ENCODE peak calls at places on chromosomes 2 and 18, in six cellular contexts. Q is iPS-NIHi11; A is EL; D is naive thymus-derived CD8-positive, alpha-beta T cell; V is dorsolateral prefrontal cortex; O is cardiac fibroblast. P is an unnamed sample.

GRCh38 chr18:37582306-37582705 is 16.7 kb upstream of the CELF4 start:
- DNase-seq in Q (no peak), A (no peak), D (no peak), V (no peak), O (no peak), P (no peak)

GRCh38 chr18:36350839-36351474 is 53.4 kb downstream of the FHOD3 start:
- DNase-seq in Q (peak), A (no peak), D (no peak), V (no peak), O (no peak), P (no peak)

GRCh38 chr2:232486558-232487384 is 863 bp downstream of the ECEL1 start:
- DNase-seq in Q (no peak), A (no peak), D (no peak), V (peak), O (no peak), P (no peak)

GRCh38 chr2:233449921-233450853 is 95.9 kb downstream of the DGKD start:
- DNase-seq in Q (no peak), A (no peak), D (no peak), V (no peak), O (no peak), P (no peak)

GRCh38 chr2:112812318-112813042 is 24.1 kb downstream of the IL1B start:
- DNase-seq in Q (no peak), A (peak), D (no peak), V (no peak), O (peak), P (no peak)

GRCh38 chr2:42446503-42447271 is 47.1 kb downstream of the KCNG3 start:
- DNase-seq in Q (no peak), A (no peak), D (no peak), V (no peak), O (no peak), P (no peak)

GRCh38 chr18:55375930-55376329 is 212.1 kb downstream of the TCF4 start:
- DNase-seq in Q (no peak), A (no peak), D (no peak), V (no peak), O (no peak), P (no peak)

GRCh38 chr2:57726294-57726693 is 320.3 kb upstream of the VRK2 start:
- DNase-seq in Q (no peak), A (no peak), D (no peak), V (no peak), O (no peak), P (no peak)

GRCh38 chr2:29260151-29260772 is 145.0 kb downstream of the CLIP4 start:
- DNase-seq in Q (no peak), A (peak), D (no peak), V (no peak), O (peak), P (no peak)

GRCh38 chr2:182522930-182523541 is 96.2 kb upstream of the PDE1A start:
- DNase-seq in Q (no peak), A (no peak), D (no peak), V (no peak), O (peak), P (no peak)

GRCh38 chr2:180033993-180034894 is 27.1 kb upstream of the CWC22 start:
- DNase-seq in Q (peak), A (peak), D (no peak), V (no peak), O (peak), P (no peak)

GRCh38 chr2:189411860-189412259 is 29.4 kb upstream of the WDR75 start:
- DNase-seq in Q (no peak), A (peak), D (no peak), V (no peak), O (peak), P (no peak)

GRCh38 chr2:85541753-85542457 is 2.9 kb downstream of the MAT2A start:
- DNase-seq in Q (no peak), A (no peak), D (no peak), V (no peak), O (peak), P (no peak)

GRCh38 chr18:26901020-26901419 is 35.5 kb upstream of the AQP4 start:
- DNase-seq in Q (no peak), A (no peak), D (no peak), V (no peak), O (no peak), P (no peak)

GRCh38 chr2:84878459-84878858 is 2.4 kb downstream of the TRABD2A start:
- DNase-seq in Q (no peak), A (no peak), D (no peak), V (no peak), O (no peak), P (no peak)

GRCh38 chr2:181790716-181791649 is 100.5 kb upstream of the ITPRID2 start:
- DNase-seq in Q (no peak), A (peak), D (no peak), V (no peak), O (peak), P (no peak)

GRCh38 chr18:32383040-32383819 is 87.5 kb downstream of the GAREM1 start:
- DNase-seq in Q (no peak), A (peak), D (no peak), V (no peak), O (peak), P (no peak)

GRCh38 chr2:129906139-129906860 is 73.2 kb upstream of the RAB6C start:
- DNase-seq in Q (no peak), A (no peak), D (no peak), V (no peak), O (no peak), P (no peak)

GRCh38 chr2:47299555-47299954 is 103.4 kb upstream of the MSH2 start:
- DNase-seq in Q (no peak), A (peak), D (no peak), V (no peak), O (peak), P (no peak)

GRCh38 chr18:48408111-48408726 is 964 bp downstream of the ZBTB7C start:
- DNase-seq in Q (no peak), A (no peak), D (no peak), V (no peak), O (no peak), P (no peak)

GRCh38 chr2:60998628-60999545 is 18.6 kb upstream of the PEX13 start:
- DNase-seq in Q (peak), A (peak), D (no peak), V (no peak), O (peak), P (peak)

GRCh38 chr2:203437516-203437915 is 97.6 kb downstream of the RAPH1 start:
- DNase-seq in Q (no peak), A (no peak), D (no peak), V (no peak), O (no peak), P (no peak)

GRCh38 chr2:133721155-133721554 is 152.9 kb upstream of the NCKAP5 start:
- DNase-seq in Q (no peak), A (no peak), D (no peak), V (no peak), O (no peak), P (no peak)

GRCh38 chr2:67485431-67485830 is 88.3 kb downstream of the ETAA1 start:
- DNase-seq in Q (no peak), A (peak), D (no peak), V (no peak), O (peak), P (no peak)

GRCh38 chr2:23506460-23507266 is 121.7 kb downstream of the KLHL29 start:
- DNase-seq in Q (no peak), A (no peak), D (no peak), V (no peak), O (peak), P (no peak)

GRCh38 chr18:44602380-44602779 is 78.3 kb upstream of the SETBP1 start:
- DNase-seq in Q (no peak), A (peak), D (no peak), V (no peak), O (peak), P (no peak)

GRCh38 chr2:150076281-150076680 is 411.2 kb downstream of the RND3 start:
- DNase-seq in Q (no peak), A (peak), D (no peak), V (no peak), O (peak), P (no peak)

GRCh38 chr2:127386764-127387654 is 766 bp downstream of the MAP3K2 start:
- DNase-seq in Q (peak), A (peak), D (peak), V (peak), O (peak), P (peak)

GRCh38 chr2:80651435-80651834 is 346.9 kb upstream of the LRRTM1 start:
- DNase-seq in Q (no peak), A (no peak), D (no peak), V (no peak), O (no peak), P (no peak)

P was measured in central memory CD4-positive, alpha-beta T cell.